ENCODE peak calls at places on chromosomes 1 and 21, in ten cellular contexts. D, T, U, Z, S, J, P, N, H and G are unnamed samples.

GRCh38 chr1:68777850-68778249 is 281.0 kb upstream of the DEPDC1 start:
- DNase-seq in T (no peak), P (no peak), Z (no peak), J (no peak), N (no peak), H (no peak), U (no peak), D (no peak), S (no peak), G (no peak)

GRCh38 chr21:45644041-45644906 is 749 bp downstream of the PCBP3 start:
- DNase-seq in D (no peak), H (no peak), Z (peak; percentile 48), T (no peak), N (no peak), P (no peak), S (no peak), J (no peak), U (no peak), G (no peak)

GRCh38 chr1:109628540-109629321 is 9.1 kb downstream of the AMPD2 start:
- DNase-seq in J (no peak), T (no peak), N (no peak), Z (peak; percentile 58), D (no peak), U (no peak), S (no peak), P (peak; percentile 87), H (no peak), G (no peak)

GRCh38 chr1:23980725-23981063 is 567 bp upstream of the SRSF10 start:
- DNase-seq in N (peak; percentile 32), J (peak; percentile 22), Z (no peak), D (peak; percentile 65), U (no peak), H (no peak), P (peak; percentile 85), S (no peak), T (no peak), G (peak; percentile 31)

GRCh38 chr1:15206418-15207030 is 40.5 kb upstream of the FHAD1 start:
- DNase-seq in N (no peak), T (no peak), P (peak; percentile 50), S (no peak), U (peak; percentile 22), D (no peak), H (peak; percentile 38), Z (no peak), J (no peak), G (no peak)

GRCh38 chr21:33962290-33962689 is 46.7 kb upstream of the ATP5PO start:
- DNase-seq in D (no peak), S (no peak), J (no peak), Z (no peak), H (no peak), P (no peak), U (no peak), N (no peak), T (no peak), G (no peak)

GRCh38 chr1:167566766-167567165 is 13.2 kb upstream of the CREG1 start:
- DNase-seq in S (no peak), D (no peak), N (no peak), Z (no peak), T (no peak), U (no peak), H (no peak), P (no peak), J (no peak), G (no peak)

GRCh38 chr1:201112173-201112731 is at the start of gene CACNA1S:
- DNase-seq in H (peak; percentile 91), Z (no peak), S (no peak), U (no peak), J (no peak), P (no peak), N (no peak), T (no peak), D (no peak), G (no peak)

GRCh38 chr1:12146343-12147112 is 20.3 kb upstream of the TNFRSF1B start:
- DNase-seq in T (no peak), D (no peak), Z (no peak), U (no peak), N (no peak), P (no peak), J (no peak), S (no peak), H (no peak), G (no peak)

GRCh38 chr21:45308211-45309068 is 20.7 kb upstream of the POFUT2 start:
- DNase-seq in T (no peak), H (peak; percentile 56), U (no peak), Z (peak; percentile 59), P (peak; percentile 88), D (no peak), J (no peak), N (peak; percentile 42), S (no peak), G (no peak)

GRCh38 chr21:26444646-26445045 is 128.4 kb downstream of the CYYR1 start:
- DNase-seq in U (no peak), Z (no peak), T (no peak), S (no peak), P (no peak), D (no peak), J (no peak), H (no peak), N (no peak), G (no peak)

GRCh38 chr1:211577826-211578639 is 928 bp downstream of the SLC30A1 start:
- DNase-seq in H (peak; percentile 84), N (peak; percentile 69), S (no peak), U (peak; percentile 64), D (peak; percentile 94), P (peak; percentile 59), J (peak; percentile 48), T (peak; percentile 14), Z (peak; percentile 92), G (peak; percentile 70)

GRCh38 chr1:211580303-211580687 is 1.3 kb upstream of the SLC30A1 start:
- DNase-seq in J (no peak), S (no peak), N (no peak), U (no peak), T (no peak), H (no peak), P (no peak), Z (no peak), D (no peak), G (no peak)

GRCh38 chr1:211577277-211577825 is 1.6 kb downstream of the SLC30A1 start:
- DNase-seq in N (no peak), P (no peak), D (no peak), Z (no peak), H (no peak), J (no peak), S (no peak), U (no peak), T (no peak), G (no peak)

GRCh38 chr1:211579434-211580302 is 707 bp upstream of the SLC30A1 start:
- DNase-seq in T (peak; percentile 64), H (no peak), N (no peak), S (no peak), D (peak; percentile 82), P (peak; percentile 54), U (peak; percentile 70), Z (peak; percentile 92), J (peak; percentile 70), G (no peak)

DNA sequence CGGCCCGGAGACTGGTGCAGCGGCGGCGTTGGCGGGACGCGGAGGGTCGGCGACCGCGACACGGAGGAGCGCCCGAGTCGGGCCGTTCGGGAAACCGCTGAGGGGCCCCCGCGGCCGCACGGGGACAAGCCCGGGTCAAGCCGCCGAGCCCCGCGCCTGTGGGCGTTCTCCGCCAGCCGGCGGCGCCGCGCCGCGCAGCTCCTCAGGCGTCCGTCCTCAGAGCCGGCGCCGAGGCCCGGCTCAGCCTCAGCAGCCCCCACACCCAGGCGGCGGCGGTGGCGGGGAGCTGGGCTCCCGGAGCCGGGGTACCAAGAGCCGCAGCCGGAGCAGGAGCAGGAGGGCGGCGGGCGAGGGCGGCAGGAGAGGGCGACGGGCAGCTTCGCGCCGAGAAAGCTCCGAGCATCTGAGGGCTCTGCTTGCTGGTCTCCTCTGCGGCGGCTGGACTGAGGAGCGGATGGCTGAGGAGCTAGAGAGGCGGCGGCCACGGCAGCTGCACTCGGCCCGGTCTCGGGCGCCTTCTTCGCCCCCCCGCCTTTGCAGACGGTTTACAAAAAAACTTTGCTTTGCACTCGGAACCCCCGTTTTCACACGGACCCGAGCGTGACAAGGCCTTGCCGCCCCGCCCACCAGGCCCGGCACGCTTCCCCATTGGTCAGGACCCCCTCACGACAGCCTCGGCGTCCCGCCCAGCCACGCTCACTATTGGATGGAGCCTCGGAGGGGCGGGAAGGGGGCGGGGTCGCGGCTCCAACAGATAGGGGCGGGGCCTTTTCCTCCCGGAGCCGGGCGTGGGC is at the start of gene SLC30A1:
- DNase-seq in H (peak; percentile 99), N (peak; percentile 99), U (peak; percentile 100), T (peak; percentile 93), J (peak; percentile 98), Z (peak; percentile 100), D (peak; percentile 99), P (peak; percentile 98), S (peak; percentile 89), G (peak; percentile 99)
- TF ChIP-seq CTCF in H (no peak), N (peak; percentile 18), U (no peak), T (no peak), J (no peak), Z (no peak), D (no peak), P (no peak), S (no peak), G (no peak)

DNA sequence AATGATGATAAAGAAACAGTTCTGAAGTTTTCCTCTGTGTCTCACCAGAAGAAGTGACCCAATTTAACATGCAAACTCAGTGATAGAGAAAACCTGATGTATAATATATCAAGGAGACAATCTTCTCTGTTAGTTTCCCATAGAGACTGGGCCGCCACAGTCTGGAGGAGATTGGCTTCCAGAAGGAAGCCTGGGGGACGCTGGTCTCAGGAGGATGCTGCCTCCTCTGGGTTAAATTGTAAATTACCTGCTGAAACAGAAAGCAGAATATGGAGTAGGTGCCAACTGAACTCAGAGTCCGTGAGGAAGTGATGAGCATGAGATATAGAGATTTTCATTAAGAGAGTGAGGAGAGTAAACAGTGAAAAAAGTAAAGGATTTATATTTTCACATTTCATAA is 15.8 kb downstream of the OR14I1 start:
- DNase-seq in T (no peak), H (no peak), J (no peak), D (peak; percentile 22), Z (no peak), S (no peak), U (no peak), N (no peak), P (no peak), G (no peak)
- TF ChIP-seq CTCF in T (no peak), H (no peak), J (no peak), D (no peak), Z (no peak), S (no peak), U (no peak), N (no peak), P (no peak), G (no peak)

DNA sequence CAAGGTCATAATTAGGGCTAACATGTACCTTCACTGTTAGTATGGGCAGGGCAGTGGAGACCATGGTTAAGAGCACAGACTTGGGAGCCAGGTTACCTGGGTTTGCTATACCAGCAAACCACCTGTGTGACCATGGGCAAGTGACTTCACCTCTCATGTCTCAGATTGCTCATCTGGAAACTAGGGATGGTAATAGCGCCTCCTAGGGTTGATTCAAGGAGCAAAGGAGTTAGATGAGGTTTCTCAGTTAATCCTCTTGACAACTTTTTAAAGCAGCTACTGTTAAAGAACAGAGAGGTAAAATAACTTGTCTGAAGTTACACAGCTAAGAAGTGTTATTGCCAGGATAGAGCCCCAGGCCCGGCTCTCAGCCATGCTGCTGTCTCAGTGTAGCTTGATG is 790 bp upstream of the MATN1 start:
- DNase-seq in D (no peak), S (no peak), P (no peak), Z (peak; percentile 27), N (no peak), J (no peak), U (no peak), T (no peak), H (no peak), G (no peak)
- TF ChIP-seq CTCF in D (peak; percentile 13), S (peak; percentile 34), P (no peak), Z (no peak), N (no peak), J (peak; percentile 26), U (no peak), T (no peak), H (no peak), G (no peak)

GRCh38 chr1:20733361-20733975 is 965 bp upstream of the SH2D5 start:
- DNase-seq in U (no peak), H (no peak), T (no peak), N (no peak), P (no peak), J (no peak), Z (no peak), D (no peak), S (no peak), G (no peak)
- TF ChIP-seq CTCF in U (no peak), H (no peak), T (no peak), N (no peak), P (no peak), J (no peak), Z (no peak), D (no peak), S (no peak), G (no peak)